ENCODE peak calls at places on chromosomes 2 and 18, in four cellular contexts. Z, C, N and U are unnamed samples.

GRCh38 chr2:119468154-119468955 is 36.7 kb downstream of the TMEM37 start:
- DNase-seq in Z (no peak), C (no peak), N (no peak), U (no peak)

GRCh38 chr2:166516712-166517303 is 22.8 kb upstream of the SCN7A start:
- DNase-seq in Z (peak; percentile 58), C (peak; percentile 45), N (no peak), U (no peak)

GRCh38 chr2:216426166-216426777 is 14.0 kb downstream of the SMARCAL1 start:
- DNase-seq in Z (no peak), C (no peak), N (no peak), U (no peak)

GRCh38 chr2:120447122-120447785 is 101.3 kb downstream of the INHBB start:
- DNase-seq in Z (no peak), C (no peak), N (no peak), U (peak; percentile 58)

GRCh38 chr2:12915792-12916191 is 199.1 kb downstream of the TRIB2 start:
- DNase-seq in Z (no peak), C (no peak), N (no peak), U (no peak)

GRCh38 chr2:45177870-45178269 is 168.6 kb upstream of the SIX2 start:
- DNase-seq in Z (no peak), C (no peak), N (no peak), U (no peak)

GRCh38 chr2:96690306-96691021 is 47.9 kb downstream of the FER1L5 start:
- DNase-seq in Z (no peak), C (no peak), N (no peak), U (no peak)

GRCh38 chr2:174644406-174644805 is 46.8 kb upstream of the WIPF1 start:
- DNase-seq in Z (no peak), C (no peak), N (no peak), U (no peak)

GRCh38 chr18:51066273-51066672 is 36.3 kb downstream of the SMAD4 start:
- DNase-seq in Z (no peak), C (no peak), N (no peak), U (no peak)

GRCh38 chr2:143717053-143717452 is 587.8 kb downstream of the ARHGAP15 start:
- DNase-seq in Z (peak; percentile 53), C (no peak), N (no peak), U (no peak)

GRCh38 chr18:21841570-21841969 is 101.0 kb downstream of the MIB1 start:
- DNase-seq in Z (no peak), C (no peak), N (no peak), U (no peak)

GRCh38 chr18:78113445-78113844 is 863.8 kb downstream of the GALR1 start:
- DNase-seq in Z (no peak), C (no peak), N (no peak), U (no peak)

GRCh38 chr18:66344227-66344626 is 259.7 kb downstream of the CDH19 start:
- DNase-seq in Z (no peak), C (no peak), N (no peak), U (no peak)

GRCh38 chr18:7940976-7941375 is 373.9 kb downstream of the PTPRM start:
- DNase-seq in Z (no peak), C (no peak), N (no peak), U (no peak)

GRCh38 chr2:136611451-136611850 is 153.9 kb upstream of the THSD7B start:
- DNase-seq in Z (no peak), C (no peak), N (no peak), U (no peak)

GRCh38 chr2:120541972-120542670 is 193.5 kb upstream of the GLI2 start:
- DNase-seq in Z (no peak), C (no peak), N (no peak), U (no peak)

GRCh38 chr2:84152471-84152870 is 306.6 kb downstream of the SUCLG1 start:
- DNase-seq in Z (no peak), C (no peak), N (no peak), U (no peak)

GRCh38 chr2:20231632-20232031 is 6.7 kb upstream of the SDC1 start:
- DNase-seq in Z (no peak), C (no peak), N (peak; percentile 90), U (peak; percentile 25)

GRCh38 chr18:23722646-23723045 is 33.4 kb downstream of the LAMA3 start:
- DNase-seq in Z (no peak), C (no peak), N (no peak), U (no peak)

GRCh38 chr2:79511320-79511951 is 1.4 kb upstream of the CTNNA2 start:
- DNase-seq in Z (peak; percentile 35), C (peak; percentile 26), N (no peak), U (peak; percentile 60)

GRCh38 chr2:117562654-117563053 is 251.8 kb upstream of the DDX18 start:
- DNase-seq in Z (no peak), C (no peak), N (no peak), U (no peak)

GRCh38 chr2:88239781-88240180 is 69.6 kb downstream of the THNSL2 start:
- DNase-seq in Z (no peak), C (no peak), N (no peak), U (no peak)

GRCh38 chr18:31658670-31659573 is 25.5 kb downstream of the B4GALT6 start:
- DNase-seq in Z (no peak), C (no peak), N (no peak), U (no peak)

GRCh38 chr2:191686658-191687057 is 8.7 kb downstream of the NABP1 start:
- DNase-seq in Z (no peak), C (no peak), N (no peak), U (no peak)
- H3K4me3 ChIP-seq in Z (no peak overlapping the region), C (no peak overlapping the region), N (no peak overlapping the region), U (no peak overlapping the region)

GRCh38 chr18:9097349-9097748 is 5.2 kb upstream of the NDUFV2 start:
- DNase-seq in Z (no peak), C (no peak), N (no peak), U (no peak)
- H3K4me3 ChIP-seq in Z (no peak overlapping the region), C (no peak overlapping the region), N (no peak overlapping the region), U (no peak overlapping the region)

GRCh38 chr2:191018663-191019119 is 4.7 kb upstream of the STAT1 start:
- DNase-seq in Z (no peak), C (no peak), N (no peak), U (no peak)
- H3K4me3 ChIP-seq in Z (no peak overlapping the region), C (no peak overlapping the region), N (no peak overlapping the region), U (no peak overlapping the region)

GRCh38 chr2:127639111-127639474 is 6.9 kb upstream of the GPR17 start:
- DNase-seq in Z (peak; percentile 43), C (no peak), N (no peak), U (no peak)
- H3K4me3 ChIP-seq in Z (no peak overlapping the region), C (no peak overlapping the region), N (no peak overlapping the region), U (no peak overlapping the region)

DNA sequence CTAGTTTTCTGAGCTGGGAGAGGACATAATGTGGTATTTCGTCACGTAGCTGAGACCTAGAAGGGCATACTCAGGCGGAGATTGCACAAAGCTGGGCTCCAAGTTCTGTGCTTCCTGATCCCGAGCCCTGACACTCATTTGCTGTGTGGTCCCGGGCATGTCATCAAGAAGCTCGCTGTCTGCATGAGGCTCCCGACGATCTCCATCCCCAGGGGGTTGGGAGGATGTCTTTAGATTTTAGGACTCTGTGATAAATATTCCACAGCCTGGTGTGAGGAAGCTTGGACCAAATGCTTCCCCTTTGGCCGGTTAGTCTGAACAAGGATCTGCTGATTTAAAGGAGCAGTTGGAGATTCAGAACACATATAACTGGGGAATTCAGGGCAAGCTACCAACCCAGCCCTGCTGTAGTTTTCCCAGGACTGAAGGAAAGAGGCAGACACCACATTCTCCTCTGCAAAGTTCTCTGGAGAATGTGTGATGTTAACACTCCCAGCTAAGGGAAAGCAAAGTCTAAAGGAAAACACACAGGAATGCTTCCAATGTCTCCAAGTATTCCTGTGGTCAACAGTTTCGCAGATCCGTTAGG is 2.3 kb downstream of the KCNE4 start:
- DNase-seq in Z (peak; percentile 91), C (peak; percentile 84), N (no peak), U (peak; percentile 40)
- H3K4me3 ChIP-seq in Z (no peak overlapping the region), C (peak overlapping the region; percentile 40), N (no peak overlapping the region), U (no peak overlapping the region)

DNA sequence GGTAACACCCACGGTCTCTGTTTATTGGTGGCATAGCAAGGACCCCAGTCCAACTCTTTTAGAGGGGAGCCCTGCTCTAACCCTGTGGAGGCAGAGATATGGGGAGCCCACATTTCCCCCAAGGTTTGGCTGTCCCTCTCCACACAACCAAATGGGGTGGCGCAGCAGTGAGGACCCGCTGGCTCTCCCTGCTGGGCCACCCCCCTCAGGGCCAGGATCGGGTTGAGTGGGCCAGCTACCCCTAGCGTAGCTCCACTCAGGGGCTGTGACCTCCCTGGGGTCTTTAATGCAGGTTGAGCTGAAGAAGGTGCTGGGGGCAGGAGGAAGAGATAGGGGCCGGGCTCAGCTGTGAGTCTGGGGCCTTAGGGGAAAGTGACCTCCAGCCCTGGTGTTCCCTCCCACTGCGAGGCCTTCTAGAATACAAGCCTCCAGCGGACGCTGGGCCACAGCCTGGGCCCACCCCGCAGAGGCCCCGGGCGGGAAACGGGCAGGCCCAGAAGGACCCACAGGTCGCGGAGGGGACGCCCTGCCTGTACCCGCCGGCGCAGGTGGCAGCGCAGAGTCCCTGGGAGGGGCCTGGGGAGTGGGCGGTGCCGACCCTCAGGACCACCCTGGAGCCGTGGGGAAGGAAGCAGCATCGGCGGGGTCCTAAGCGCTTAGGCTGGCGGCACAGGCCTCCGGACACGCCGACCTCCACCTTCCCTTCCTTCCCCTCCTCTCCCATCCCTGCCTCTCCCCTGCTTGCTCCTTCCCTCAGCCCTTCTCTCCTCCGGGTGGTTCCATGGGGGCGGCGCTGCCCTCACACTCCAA is 9.6 kb downstream of the CROCC2 start:
- DNase-seq in Z (peak; percentile 59), C (peak; percentile 24), N (no peak), U (no peak)
- H3K4me3 ChIP-seq in Z (no peak overlapping the region), C (no peak overlapping the region), N (no peak overlapping the region), U (no peak overlapping the region)

GRCh38 chr2:27496357-27497287 is at the start of gene GCKR:
- DNase-seq in Z (peak; percentile 47), C (no peak), N (no peak), U (peak; percentile 62)
- H3K4me3 ChIP-seq in Z (no peak within 1 kb of the TSS), C (no peak within 1 kb of the TSS), N (no peak within 1 kb of the TSS), U (no peak within 1 kb of the TSS)

GRCh38 chr2:236536727-236537398 is 32.8 kb upstream of the ACKR3 start:
- DNase-seq in Z (peak; percentile 43), C (no peak), N (no peak), U (no peak)
- H3K4me3 ChIP-seq in Z (no peak overlapping the region), C (no peak overlapping the region), N (no peak overlapping the region), U (no peak overlapping the region)

DNA sequence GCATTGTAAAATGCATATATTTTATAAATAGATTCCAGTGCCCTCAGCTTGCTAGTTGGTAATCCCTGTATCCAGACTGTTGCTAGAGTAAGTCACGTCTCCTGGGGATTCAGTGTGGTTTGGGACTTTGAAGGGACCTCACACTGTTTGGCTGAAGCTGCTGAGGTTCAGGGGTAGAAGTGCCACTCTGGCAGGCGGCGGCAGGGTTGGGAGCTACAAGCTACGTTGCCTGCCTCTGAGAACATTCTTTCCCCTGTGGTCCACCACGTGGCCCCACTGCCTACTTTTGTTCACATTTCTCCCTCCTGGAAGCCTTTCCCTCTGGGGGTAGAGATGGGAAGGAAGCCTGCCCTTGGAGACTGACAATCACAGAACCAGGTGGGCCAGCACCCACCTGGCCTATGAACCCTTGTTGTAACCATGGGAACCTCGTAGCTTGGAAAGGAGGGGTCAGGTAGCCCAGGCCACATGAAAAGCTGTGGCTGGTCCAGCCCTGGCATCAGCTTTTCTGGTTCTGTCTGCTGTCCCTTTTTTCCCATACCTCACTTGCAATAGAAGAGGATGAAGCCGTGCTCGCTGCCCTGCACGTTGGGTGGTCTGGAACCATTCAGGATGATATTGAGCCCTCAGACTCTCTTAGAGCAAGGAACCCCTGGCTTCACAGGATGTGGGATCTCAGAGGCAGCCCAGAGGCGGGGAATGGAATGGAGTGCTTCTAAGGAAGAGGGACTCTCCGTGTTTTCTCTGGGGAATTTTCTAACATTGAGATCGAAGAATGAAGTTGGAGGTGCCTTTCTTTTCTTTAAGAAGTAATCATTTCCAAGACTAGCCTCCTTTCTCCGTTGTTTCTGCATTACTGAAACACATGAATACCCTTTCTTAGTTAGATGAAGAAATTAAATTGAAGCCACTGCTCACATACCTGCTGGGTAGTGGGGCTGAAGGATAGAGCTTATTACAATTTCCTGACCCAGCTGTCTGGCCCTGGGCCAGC is 3.0 kb downstream of the RNF144A start:
- DNase-seq in Z (no peak), C (no peak), N (no peak), U (no peak)
- H3K4me3 ChIP-seq in Z (no peak overlapping the region), C (no peak overlapping the region), N (no peak overlapping the region), U (no peak overlapping the region)